ENCODE peak calls at places on chromosomes 7 and 10, in eight cellular contexts. I is K562, S is prostate gland, N is right lobe of liver, U is A549, R is spleen, K is IMR-90, X is ovary. V is an unnamed sample.

GRCh38 chr7:45036801-45037200 is 36.8 kb downstream of the CCM2 start:
- DNase-seq in S (no peak), U (no peak), K (no peak), X (no peak), I (no peak), N (no peak), R (no peak), V (no peak)

GRCh38 chr10:77504870-77505257 is 132.7 kb downstream of the KCNMA1 start:
- DNase-seq in U (peak), S (no peak), I (no peak), R (no peak), N (peak), K (peak), X (no peak), V (no peak)

GRCh38 chr7:7178906-7179305 is 3.4 kb upstream of the C1GALT1 start:
- DNase-seq in S (no peak), N (no peak), I (no peak), R (no peak), X (no peak), K (no peak), U (peak), V (no peak)

GRCh38 chr10:128864554-128865300 is 602.3 kb upstream of the MGMT start:
- DNase-seq in I (no peak), R (no peak), K (no peak), S (no peak), U (no peak), N (no peak), X (no peak), V (no peak)

GRCh38 chr7:128794020-128794419 is 2.3 kb downstream of the CCDC136 start:
- DNase-seq in X (no peak), I (no peak), R (no peak), S (no peak), K (no peak), N (no peak), U (peak), V (peak)

GRCh38 chr7:57867884-57868701 is 418.1 kb downstream of the ZNF716 start:
- DNase-seq in S (no peak), X (no peak), U (peak), N (peak), K (no peak), R (peak), I (no peak), V (no peak)

GRCh38 chr7:72924748-72925545 is at the start of gene POM121:
- DNase-seq in N (peak), S (peak), K (peak), X (peak), I (peak), U (peak), R (peak), V (peak)

GRCh38 chr10:78283069-78283682 is 249.5 kb downstream of the RPS24 start:
- DNase-seq in U (no peak), N (no peak), I (no peak), X (no peak), R (peak), K (no peak), S (no peak), V (no peak)

GRCh38 chr10:132627736-132628512 is 90.3 kb downstream of the INPP5A start:
- DNase-seq in X (peak), S (no peak), R (peak), I (peak), K (peak), U (no peak), N (no peak), V (peak)

GRCh38 chr10:93701903-93702277 is 502 bp downstream of the FRA10AC1 start:
- DNase-seq in N (no peak), R (no peak), K (peak), X (no peak), S (peak), U (peak), I (peak), V (peak)

GRCh38 chr7:64665980-64666674 is at the start of gene ZNF107:
- DNase-seq in N (peak), X (peak), S (peak), U (peak), R (peak), K (peak), I (peak), V (peak)

GRCh38 chr7:110839866-110840265 is 251.1 kb upstream of the LRRN3 start:
- DNase-seq in N (no peak), I (peak), X (peak), S (no peak), K (peak), R (no peak), U (peak), V (no peak)

GRCh38 chr10:17454181-17454800 is at the start of gene ST8SIA6:
- DNase-seq in I (peak), X (peak), S (peak), U (peak), K (peak), R (peak), N (peak), V (peak)

GRCh38 chr10:46017733-46018132 is 12.7 kb downstream of the NCOA4 start:
- DNase-seq in N (no peak), S (no peak), X (no peak), I (no peak), R (no peak), U (no peak), K (no peak), V (no peak)

GRCh38 chr10:117413928-117414618 is 38.8 kb upstream of the PDZD8 start:
- DNase-seq in K (no peak), U (peak), N (peak), S (no peak), X (no peak), R (no peak), I (no peak), V (peak)

GRCh38 chr10:60203993-60204618 is 185.6 kb downstream of the ANK3 start:
- DNase-seq in K (peak), I (peak), R (no peak), X (no peak), U (peak), S (no peak), N (no peak), V (peak)

GRCh38 chr10:98115388-98115787 is 19.1 kb upstream of the R3HCC1L start:
- DNase-seq in R (no peak), I (no peak), X (no peak), U (no peak), S (no peak), N (no peak), K (no peak), V (no peak)

GRCh38 chr10:125122566-125122965 is 37.8 kb downstream of the CTBP2 start:
- DNase-seq in I (no peak), S (no peak), N (no peak), U (no peak), X (no peak), K (no peak), R (no peak), V (no peak)

GRCh38 chr10:125124114-125124486 is 36.3 kb downstream of the CTBP2 start:
- DNase-seq in I (no peak), S (no peak), X (no peak), R (no peak), K (no peak), N (no peak), U (no peak), V (no peak)

GRCh38 chr10:125121003-125121402 is 39.4 kb downstream of the CTBP2 start:
- DNase-seq in S (no peak), K (no peak), N (no peak), U (no peak), R (peak), I (no peak), X (no peak), V (no peak)

GRCh38 chr10:125124907-125125306 is 35.5 kb downstream of the CTBP2 start:
- DNase-seq in U (no peak), I (no peak), S (no peak), N (no peak), K (peak), R (peak), X (no peak), V (no peak)

DNA sequence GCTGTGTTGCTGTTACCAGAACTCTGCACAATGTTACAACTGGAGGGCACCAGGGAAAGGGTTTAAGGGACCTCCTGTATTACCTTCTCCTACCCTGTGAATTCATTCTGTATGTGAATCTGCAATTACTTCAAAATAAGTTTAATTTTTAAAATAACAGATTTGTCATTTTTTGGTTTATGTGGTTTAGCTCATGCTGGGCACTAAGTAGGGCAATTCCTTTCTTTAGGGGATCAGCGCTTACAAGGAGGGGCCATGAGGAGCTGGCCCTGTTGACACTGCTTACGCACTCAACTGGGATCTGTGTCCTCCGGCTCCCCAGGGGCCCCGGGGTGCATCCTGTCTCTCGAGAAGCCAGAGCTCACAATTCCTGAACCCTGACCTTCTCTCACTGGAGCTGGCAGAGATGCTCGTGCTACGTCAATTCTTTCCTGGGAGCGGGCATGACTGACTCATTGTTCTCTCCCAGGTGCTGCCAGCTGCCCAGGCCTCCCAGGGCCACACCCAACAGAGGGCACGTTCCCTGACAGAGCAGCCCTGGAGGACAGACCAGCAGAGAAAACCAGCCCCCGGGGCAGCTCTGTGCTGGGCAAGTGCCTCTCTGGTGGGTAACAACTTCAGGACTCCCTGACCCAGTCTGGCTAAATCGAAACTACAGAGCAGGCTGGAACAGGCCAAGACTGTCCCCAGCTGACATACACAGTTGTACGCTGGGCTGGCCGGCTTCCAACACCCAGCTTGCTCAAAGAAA is 36.8 kb downstream of the CTBP2 start:
- DNase-seq in U (peak), N (peak), R (peak), S (peak), X (peak), K (peak), I (no peak), V (peak)
- TF ChIP-seq POLR2A in U (no peak), N (no peak), R (no peak), S (peak), X (no peak), K (no peak), I (no peak), V (no peak)

GRCh38 chr10:100749309-100750217 is 4.2 kb downstream of the PAX2 start:
- DNase-seq in U (no peak), I (no peak), K (no peak), N (no peak), R (no peak), S (no peak), X (no peak), V (no peak)

GRCh38 chr10:100750291-100751210 is 5.2 kb downstream of the PAX2 start:
- DNase-seq in N (no peak), X (no peak), U (no peak), K (no peak), I (no peak), S (no peak), R (no peak), V (peak)

GRCh38 chr10:100748251-100749058 is 3.1 kb downstream of the PAX2 start:
- DNase-seq in K (no peak), U (no peak), I (no peak), X (no peak), S (no peak), N (no peak), R (no peak), V (no peak)

GRCh38 chr10:100747826-100748231 is 2.4 kb downstream of the PAX2 start:
- DNase-seq in K (no peak), N (no peak), R (no peak), X (no peak), I (no peak), S (no peak), U (no peak), V (no peak)

GRCh38 chr10:100749059-100749308 is 3.6 kb downstream of the PAX2 start:
- DNase-seq in U (no peak), K (no peak), S (no peak), R (no peak), X (no peak), N (no peak), I (no peak), V (no peak)
- TF ChIP-seq POLR2A in U (no peak), K (no peak), S (no peak), R (no peak), X (no peak), N (no peak), I (no peak), V (no peak)

GRCh38 chr10:73730153-73730906 is 13.8 kb upstream of the SEC24C start:
- DNase-seq in N (peak), K (peak), I (peak), S (peak), U (peak), R (peak), X (peak), V (peak)
- TF ChIP-seq POLR2A in N (peak), K (peak), I (peak), S (peak), U (peak), R (no peak), X (peak), V (peak)

GRCh38 chr10:61901829-61902447 is 439 bp downstream of the ARID5B start:
- DNase-seq in U (peak), X (no peak), R (no peak), K (no peak), S (no peak), N (no peak), I (no peak), V (peak)

GRCh38 chr10:61903991-61904350 is 2.5 kb downstream of the ARID5B start:
- DNase-seq in I (no peak), S (no peak), X (no peak), U (no peak), R (no peak), K (peak), N (no peak), V (no peak)

GRCh38 chr10:61904711-61905445 is 3.4 kb downstream of the ARID5B start:
- DNase-seq in X (no peak), R (no peak), U (peak), S (no peak), K (peak), I (peak), N (no peak), V (no peak)

GRCh38 chr10:61902448-61903183 is 1.1 kb downstream of the ARID5B start:
- DNase-seq in I (peak), N (peak), S (peak), R (no peak), U (peak), K (peak), X (no peak), V (peak)

DNA sequence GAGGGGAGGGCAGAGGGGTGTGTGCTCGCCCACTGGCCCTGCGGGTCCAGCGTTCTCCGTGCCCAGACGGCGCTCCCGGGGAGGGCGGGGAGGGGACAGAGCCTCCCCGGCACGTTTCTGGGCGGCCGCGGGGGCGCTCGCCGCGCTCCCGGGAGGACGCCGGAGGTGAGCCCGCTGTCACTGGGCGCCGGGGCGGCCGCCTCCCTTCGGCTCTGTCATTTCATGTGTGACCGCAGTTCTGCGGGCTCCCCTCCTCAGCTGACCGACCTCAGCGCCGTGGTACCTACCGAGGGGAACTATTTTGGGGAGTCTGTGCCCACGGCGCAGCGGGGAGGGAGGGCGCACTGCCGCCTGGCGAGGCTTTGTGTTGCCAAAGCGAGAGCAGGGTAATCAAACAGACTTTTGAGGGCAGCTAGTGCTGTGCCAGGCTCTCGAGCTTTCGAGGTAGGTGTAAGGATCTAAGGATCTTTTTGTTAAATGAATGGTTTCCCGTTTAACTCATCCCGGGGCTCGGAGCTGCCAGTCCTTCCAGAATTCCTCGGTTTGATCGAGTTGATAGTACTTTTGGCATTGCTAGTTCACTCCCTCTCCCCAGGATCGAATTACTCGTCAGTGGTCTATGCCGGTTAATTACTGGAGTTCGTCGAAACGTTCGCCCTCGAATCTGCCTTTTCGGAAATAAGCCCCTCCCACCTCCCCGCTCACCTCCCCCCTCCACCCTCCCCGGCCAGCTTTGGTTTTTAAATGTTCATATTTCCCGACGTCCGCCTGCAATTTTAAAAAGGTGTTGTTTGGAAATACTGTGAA is 1.9 kb downstream of the ARID5B start:
- DNase-seq in N (peak), I (peak), R (peak), S (peak), U (peak), K (peak), X (peak), V (peak)
- TF ChIP-seq POLR2A in N (peak), I (no peak), R (no peak), S (no peak), U (no peak), K (no peak), X (peak), V (peak)

GRCh38 chr7:134727711-134728110 is 51.7 kb upstream of the CALD1 start:
- DNase-seq in K (peak), S (no peak), N (no peak), X (no peak), I (no peak), U (no peak), R (no peak), V (no peak)

GRCh38 chr7:134730359-134730758 is 49.1 kb upstream of the CALD1 start:
- DNase-seq in K (peak), I (no peak), U (no peak), S (no peak), X (no peak), N (no peak), R (no peak), V (no peak)

GRCh38 chr7:134732739-134733138 is 46.7 kb upstream of the CALD1 start:
- DNase-seq in K (no peak), N (no peak), U (no peak), X (no peak), S (no peak), R (no peak), I (no peak), V (no peak)

GRCh38 chr7:134731616-134732015 is 47.8 kb upstream of the CALD1 start:
- DNase-seq in S (no peak), K (no peak), N (no peak), I (no peak), U (no peak), X (no peak), R (no peak), V (no peak)

DNA sequence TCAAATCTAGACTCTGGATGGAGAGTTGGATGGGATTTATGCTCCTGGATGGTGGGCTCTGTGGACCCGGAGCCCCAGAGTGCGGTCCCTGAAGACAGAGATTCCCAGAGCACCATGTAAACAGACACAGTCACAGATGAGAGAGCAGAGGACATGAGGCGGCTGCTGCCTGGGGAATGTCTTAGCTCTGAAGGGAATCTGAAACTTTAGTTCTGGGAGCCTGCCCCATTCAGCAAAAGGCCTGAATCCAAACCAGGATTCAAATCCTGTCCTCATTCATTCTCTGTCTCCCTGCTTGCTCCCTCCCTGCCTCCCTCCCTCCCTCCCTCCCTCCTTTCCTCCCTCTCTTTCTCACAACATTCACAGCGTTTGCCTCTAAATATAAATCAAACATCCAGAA is 49.5 kb upstream of the CALD1 start:
- DNase-seq in N (no peak), R (no peak), I (no peak), K (peak), U (no peak), X (no peak), S (no peak), V (no peak)
- TF ChIP-seq POLR2A in N (no peak), R (no peak), I (no peak), K (no peak), U (no peak), X (no peak), S (no peak), V (no peak)

GRCh38 chr10:29470355-29470705 is 164.4 kb downstream of the SVIL start:
- DNase-seq in I (peak), U (peak), X (peak), K (no peak), S (no peak), R (no peak), N (no peak), V (peak)

GRCh38 chr10:29472268-29473086 is 162.3 kb downstream of the SVIL start:
- DNase-seq in I (no peak), R (no peak), K (no peak), X (no peak), S (no peak), U (no peak), N (no peak), V (no peak)

GRCh38 chr10:29470843-29471482 is 163.8 kb downstream of the SVIL start:
- DNase-seq in X (no peak), K (no peak), N (no peak), S (no peak), R (no peak), U (no peak), I (no peak), V (no peak)

GRCh38 chr10:29471483-29471859 is 163.3 kb downstream of the SVIL start:
- DNase-seq in I (peak), U (no peak), X (no peak), K (peak), S (no peak), N (no peak), R (no peak), V (no peak)

DNA sequence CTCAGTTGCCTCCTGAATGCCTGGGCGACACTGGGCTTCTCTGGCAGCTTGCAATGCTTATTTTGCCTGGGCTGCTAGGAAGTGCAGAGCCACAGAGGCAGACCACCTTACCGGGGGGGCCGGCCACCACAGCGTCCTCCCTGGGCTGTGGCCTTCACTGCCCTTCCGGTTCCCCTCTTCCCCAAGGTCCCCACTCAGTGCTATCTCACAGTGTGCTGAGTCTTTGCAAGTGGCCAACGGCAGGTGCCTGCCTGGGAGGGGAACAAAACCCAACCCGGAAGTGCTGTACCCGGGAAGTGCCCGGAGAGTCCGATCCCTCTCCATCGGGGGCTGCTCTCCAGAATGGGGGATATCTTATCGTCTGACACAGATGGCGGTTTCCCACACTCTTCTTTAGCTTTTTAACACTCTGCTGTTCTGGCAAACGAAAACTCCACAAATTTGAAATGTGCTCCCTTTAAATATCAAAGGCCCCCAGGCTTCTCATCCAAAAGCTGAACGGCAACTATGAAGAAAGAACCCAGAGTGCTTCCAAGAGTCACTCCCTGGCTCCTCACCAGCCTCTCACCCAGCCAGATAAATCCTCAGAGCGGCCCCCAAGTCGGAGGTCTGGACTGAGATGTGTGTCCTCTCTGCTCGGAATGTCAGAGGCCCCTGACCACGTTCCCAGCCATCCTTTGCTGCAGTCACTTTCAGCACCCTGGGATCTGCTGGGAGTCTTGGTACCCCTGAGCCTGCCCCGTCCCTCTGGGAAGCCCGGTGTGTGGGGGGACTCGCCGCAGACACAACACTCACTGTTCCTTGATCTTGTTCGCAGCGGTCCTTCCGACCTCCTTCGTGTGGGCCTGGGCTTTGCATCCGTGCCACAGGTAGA is 165.1 kb downstream of the SVIL start:
- DNase-seq in R (no peak), S (no peak), I (no peak), K (no peak), U (no peak), N (no peak), X (peak), V (no peak)
- TF ChIP-seq POLR2A in R (no peak), S (no peak), I (no peak), K (no peak), U (no peak), N (no peak), X (no peak), V (no peak)